ENCODE peak calls at places on chromosomes 11 and 22, in six cellular contexts. One of them, this sample, is unnamed.

GRCh38 chr11:119745112-119745511 is 16.1 kb upstream of the NECTIN1 start:
- DNase-seq in NB4: no peak
- DNase-seq in lower leg skin: no peak
- DNase-seq in Peyer's patch: no peak
- DNase-seq in IMR-90: no peak
- DNase-seq in GM12878: no peak
- DNase-seq in this sample: no peak

GRCh38 chr11:79287952-79288351 is 152.9 kb downstream of the TENM4 start:
- DNase-seq in NB4: no peak
- DNase-seq in lower leg skin: no peak
- DNase-seq in Peyer's patch: no peak
- DNase-seq in IMR-90: no peak
- DNase-seq in GM12878: no peak
- DNase-seq in this sample: no peak

GRCh38 chr11:116990811-116991210 is 107.4 kb downstream of the SIK3 start:
- DNase-seq in NB4: no peak
- DNase-seq in lower leg skin: no peak
- DNase-seq in Peyer's patch: no peak
- DNase-seq in IMR-90: no peak
- DNase-seq in GM12878: no peak
- DNase-seq in this sample: no peak

GRCh38 chr22:30649430-30650007 is 13.9 kb downstream of the SLC35E4 start:
- DNase-seq in NB4: peak
- DNase-seq in lower leg skin: peak
- DNase-seq in Peyer's patch: peak
- DNase-seq in IMR-90: peak
- DNase-seq in GM12878: no peak
- DNase-seq in this sample: peak

GRCh38 chr22:20268289-20268349 is at the start of gene RTN4R:
- DNase-seq in NB4: no peak
- DNase-seq in lower leg skin: no peak
- DNase-seq in Peyer's patch: no peak
- DNase-seq in IMR-90: no peak
- DNase-seq in GM12878: no peak
- DNase-seq in this sample: no peak

GRCh38 chr11:119830400-119830799 is 101.4 kb upstream of the NECTIN1 start:
- DNase-seq in NB4: no peak
- DNase-seq in lower leg skin: no peak
- DNase-seq in Peyer's patch: no peak
- DNase-seq in IMR-90: no peak
- DNase-seq in GM12878: no peak
- DNase-seq in this sample: no peak

GRCh38 chr22:45290410-45290936 is 5.7 kb downstream of the UPK3A start:
- DNase-seq in NB4: no peak
- DNase-seq in lower leg skin: peak
- DNase-seq in Peyer's patch: peak
- DNase-seq in IMR-90: peak
- DNase-seq in GM12878: no peak
- DNase-seq in this sample: no peak

GRCh38 chr22:22357024-22357868 is 112.7 kb downstream of the VPREB1 start:
- DNase-seq in NB4: peak
- DNase-seq in lower leg skin: peak
- DNase-seq in Peyer's patch: peak
- DNase-seq in IMR-90: peak
- DNase-seq in GM12878: peak
- DNase-seq in this sample: peak

GRCh38 chr22:39312410-39312809 is 7.0 kb downstream of the RPL3 start:
- DNase-seq in NB4: no peak
- DNase-seq in lower leg skin: no peak
- DNase-seq in Peyer's patch: peak
- DNase-seq in IMR-90: no peak
- DNase-seq in GM12878: no peak
- DNase-seq in this sample: no peak

GRCh38 chr22:45090364-45090960 is 73.3 kb upstream of the NUP50 start:
- DNase-seq in NB4: no peak
- DNase-seq in lower leg skin: no peak
- DNase-seq in Peyer's patch: no peak
- DNase-seq in IMR-90: peak
- DNase-seq in GM12878: no peak
- DNase-seq in this sample: no peak

GRCh38 chr11:1521382-1522080 is 35.0 kb upstream of the MOB2 start:
- DNase-seq in NB4: peak
- DNase-seq in lower leg skin: no peak
- DNase-seq in Peyer's patch: no peak
- DNase-seq in IMR-90: no peak
- DNase-seq in GM12878: peak
- DNase-seq in this sample: peak

GRCh38 chr11:71202598-71202944 is 49.8 kb downstream of the SHANK2 start:
- DNase-seq in NB4: no peak
- DNase-seq in lower leg skin: no peak
- DNase-seq in Peyer's patch: peak
- DNase-seq in IMR-90: no peak
- DNase-seq in GM12878: no peak
- DNase-seq in this sample: no peak

GRCh38 chr11:64340671-64341335 is 799 bp downstream of the CCDC88B start:
- DNase-seq in NB4: no peak
- DNase-seq in lower leg skin: no peak
- DNase-seq in Peyer's patch: peak
- DNase-seq in IMR-90: no peak
- DNase-seq in GM12878: no peak
- DNase-seq in this sample: peak

GRCh38 chr11:120563698-120564572 is 52.4 kb downstream of the GRIK4 start:
- DNase-seq in NB4: peak
- DNase-seq in lower leg skin: peak
- DNase-seq in Peyer's patch: no peak
- DNase-seq in IMR-90: no peak
- DNase-seq in GM12878: no peak
- DNase-seq in this sample: no peak

GRCh38 chr11:118046051-118046963 is 30.6 kb upstream of the TMPRSS4 start:
- DNase-seq in NB4: no peak
- DNase-seq in lower leg skin: no peak
- DNase-seq in Peyer's patch: no peak
- DNase-seq in IMR-90: no peak
- DNase-seq in GM12878: peak
- DNase-seq in this sample: no peak

GRCh38 chr22:20174785-20175596 is 24.1 kb upstream of the CCDC188 start:
- DNase-seq in NB4: peak
- DNase-seq in lower leg skin: no peak
- DNase-seq in Peyer's patch: no peak
- DNase-seq in IMR-90: peak
- DNase-seq in GM12878: no peak
- DNase-seq in this sample: no peak

GRCh38 chr11:115199501-115199900 is 304.7 kb downstream of the CADM1 start:
- DNase-seq in NB4: no peak
- DNase-seq in lower leg skin: no peak
- DNase-seq in Peyer's patch: no peak
- DNase-seq in IMR-90: peak
- DNase-seq in GM12878: no peak
- DNase-seq in this sample: no peak

GRCh38 chr11:17386331-17387084 is 2.0 kb downstream of the KCNJ11 start:
- DNase-seq in NB4: peak
- DNase-seq in lower leg skin: no peak
- DNase-seq in Peyer's patch: peak
- DNase-seq in IMR-90: peak
- DNase-seq in GM12878: no peak
- DNase-seq in this sample: peak

GRCh38 chr11:131749100-131749499 is 378.7 kb downstream of the NTM start:
- DNase-seq in NB4: no peak
- DNase-seq in lower leg skin: no peak
- DNase-seq in Peyer's patch: no peak
- DNase-seq in IMR-90: peak
- DNase-seq in GM12878: no peak
- DNase-seq in this sample: no peak

GRCh38 chr11:83079820-83080219 is 8.1 kb upstream of the RAB30 start:
- DNase-seq in NB4: no peak
- DNase-seq in lower leg skin: no peak
- DNase-seq in Peyer's patch: no peak
- DNase-seq in IMR-90: no peak
- DNase-seq in GM12878: no peak
- DNase-seq in this sample: no peak
- TF ChIP-seq POLR2A in NB4: no peak
- TF ChIP-seq POLR2A in lower leg skin: no peak
- TF ChIP-seq POLR2A in Peyer's patch: no peak
- TF ChIP-seq POLR2A in IMR-90: no peak
- TF ChIP-seq POLR2A in GM12878: no peak
- TF ChIP-seq POLR2A in this sample: no peak

DNA sequence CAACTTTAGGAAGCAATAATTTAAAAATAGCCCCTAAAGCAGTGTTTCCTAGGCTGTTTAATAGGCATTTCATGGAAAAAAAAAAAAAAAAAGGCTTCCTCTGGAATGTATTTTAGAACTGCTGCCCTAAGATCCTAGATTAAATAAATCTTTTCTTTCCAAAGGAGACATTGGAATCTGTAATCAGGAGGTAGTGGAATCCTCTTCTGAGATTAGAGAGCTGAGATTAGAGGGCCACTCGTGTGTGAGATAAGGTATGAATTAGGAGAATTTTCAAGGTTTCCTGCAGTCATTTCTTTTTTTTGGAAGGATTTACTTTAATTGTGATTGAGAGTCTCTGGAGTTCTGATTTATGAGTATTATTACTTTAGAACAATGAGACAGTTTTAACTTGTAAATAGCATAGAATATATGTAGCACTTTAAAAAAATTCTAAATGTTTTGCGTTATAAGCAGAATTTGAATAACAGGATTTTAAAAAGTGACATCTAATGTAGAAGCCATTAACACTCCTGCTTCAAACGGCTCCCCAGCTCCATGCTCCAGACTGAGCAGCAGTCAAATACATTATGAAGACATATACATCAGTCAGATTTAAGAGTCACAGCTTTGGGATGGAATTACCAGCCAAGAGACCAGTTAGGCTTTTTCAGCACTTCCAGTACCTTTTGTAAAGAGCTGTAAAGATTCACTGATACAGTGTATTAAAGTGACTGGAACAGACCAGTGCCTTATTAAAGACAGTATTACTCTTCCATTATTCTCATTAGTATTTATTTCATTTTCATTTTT is 5.0 kb downstream of the EED start:
- DNase-seq in NB4: no peak
- DNase-seq in lower leg skin: no peak
- DNase-seq in Peyer's patch: no peak
- DNase-seq in IMR-90: no peak
- DNase-seq in GM12878: no peak
- DNase-seq in this sample: no peak
- H3K4me3 ChIP-seq in NB4: peak
- H3K4me3 ChIP-seq in lower leg skin: no peak
- H3K4me3 ChIP-seq in Peyer's patch: no peak
- H3K4me3 ChIP-seq in IMR-90: no peak
- H3K4me3 ChIP-seq in GM12878: peak
- H3K4me3 ChIP-seq in this sample: no peak

GRCh38 chr11:299951-300735 is 817 bp upstream of the IFITM5 start:
- DNase-seq in NB4: no peak
- DNase-seq in lower leg skin: no peak
- DNase-seq in Peyer's patch: peak
- DNase-seq in IMR-90: peak
- DNase-seq in GM12878: no peak
- DNase-seq in this sample: peak
- TF ChIP-seq CTCF in NB4: peak
- TF ChIP-seq CTCF in lower leg skin: no peak
- TF ChIP-seq CTCF in Peyer's patch: no peak
- TF ChIP-seq CTCF in IMR-90: peak
- TF ChIP-seq CTCF in GM12878: peak
- TF ChIP-seq CTCF in this sample: no peak

DNA sequence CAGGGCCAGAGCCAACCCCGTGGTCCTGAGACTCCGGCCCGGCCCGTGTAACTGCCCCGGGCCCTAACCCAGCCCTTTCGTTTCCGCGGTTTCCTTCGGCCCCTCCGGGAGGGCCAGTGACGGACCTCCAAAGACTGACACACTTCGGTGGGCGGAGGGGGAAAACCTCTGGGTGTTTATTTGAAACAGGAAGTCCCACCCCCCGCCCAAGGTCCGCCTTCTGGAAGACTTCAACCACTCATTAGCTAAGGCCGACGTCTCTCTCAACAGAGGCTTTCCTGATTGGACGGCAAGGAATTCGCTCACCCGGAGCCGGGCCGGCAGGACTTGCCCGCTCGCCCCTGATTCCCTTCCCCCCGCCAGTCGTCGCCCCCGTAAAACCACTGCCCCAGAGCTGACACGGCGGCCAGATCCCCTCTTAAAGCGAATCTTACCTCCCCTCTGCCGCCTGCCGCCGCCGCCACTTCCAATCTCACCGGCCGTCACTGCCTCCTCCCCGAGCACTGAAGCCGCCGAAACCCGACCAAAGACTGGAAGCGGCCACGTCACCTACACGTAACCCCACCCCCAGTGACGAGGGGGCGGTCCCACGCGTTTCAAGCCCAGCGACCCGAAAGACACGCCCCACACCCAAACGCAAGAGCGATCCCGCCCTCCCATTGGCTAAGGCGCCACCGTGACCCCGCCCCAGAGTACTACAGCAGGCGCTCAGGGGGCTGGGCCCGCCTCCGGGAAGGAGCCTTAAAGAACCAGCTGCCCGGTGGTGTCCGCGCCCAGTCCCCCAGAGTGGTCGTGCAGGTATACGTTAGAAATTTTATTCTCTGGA is at the start of gene STX5:
- DNase-seq in NB4: peak
- DNase-seq in lower leg skin: peak
- DNase-seq in Peyer's patch: peak
- DNase-seq in IMR-90: peak
- DNase-seq in GM12878: peak
- DNase-seq in this sample: peak
- TF ChIP-seq POLR2A in NB4: peak
- TF ChIP-seq POLR2A in lower leg skin: peak
- TF ChIP-seq POLR2A in Peyer's patch: peak
- TF ChIP-seq POLR2A in IMR-90: peak
- TF ChIP-seq POLR2A in GM12878: peak
- TF ChIP-seq POLR2A in this sample: peak

DNA sequence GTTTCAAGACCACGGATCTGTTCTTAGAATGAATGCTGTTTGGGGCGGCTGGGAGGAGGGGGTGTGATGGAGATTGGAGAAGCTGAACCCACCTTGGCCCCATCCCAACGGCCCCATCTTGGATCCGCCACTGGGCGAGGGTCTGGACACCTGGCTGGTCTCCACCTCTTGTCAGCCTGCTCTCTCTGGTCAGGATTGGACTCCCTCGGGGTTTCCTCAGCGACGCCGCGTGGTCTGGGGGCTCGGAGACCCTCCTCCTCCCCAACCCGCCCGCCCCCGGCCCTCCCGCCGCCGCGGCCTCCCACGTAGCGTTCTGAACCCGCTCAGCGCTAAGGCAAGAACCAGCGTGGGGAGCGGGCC is 4.3 kb upstream of the FLI1 start:
- DNase-seq in NB4: no peak
- DNase-seq in lower leg skin: no peak
- DNase-seq in Peyer's patch: no peak
- DNase-seq in IMR-90: no peak
- DNase-seq in GM12878: no peak
- DNase-seq in this sample: peak
- H3K4me3 ChIP-seq in NB4: no peak
- H3K4me3 ChIP-seq in lower leg skin: no peak
- H3K4me3 ChIP-seq in Peyer's patch: no peak
- H3K4me3 ChIP-seq in IMR-90: no peak
- H3K4me3 ChIP-seq in GM12878: no peak
- H3K4me3 ChIP-seq in this sample: peak

GRCh38 chr22:37196539-37197450 is 8.7 kb upstream of the C1QTNF6 start:
- DNase-seq in NB4: no peak
- DNase-seq in lower leg skin: peak
- DNase-seq in Peyer's patch: peak
- DNase-seq in IMR-90: peak
- DNase-seq in GM12878: no peak
- DNase-seq in this sample: peak
- TF ChIP-seq CTCF in NB4: no peak
- TF ChIP-seq CTCF in lower leg skin: no peak
- TF ChIP-seq CTCF in Peyer's patch: peak
- TF ChIP-seq CTCF in IMR-90: peak
- TF ChIP-seq CTCF in GM12878: no peak
- TF ChIP-seq CTCF in this sample: no peak

This sample was measured in upper lobe of left lung.